ENCODE peak calls at places on chromosomes 1 and 21, in ten cellular contexts. One of them, this sample, is unnamed. For H3K36me3, the result is how much of the 10 kb centered on the place peaks cover.

GRCh38 chr1:44681905-44682900 is 7.7 kb downstream of the ARMH1 start:
- DNase-seq in HCT116: no peak
- DNase-seq in breast epithelium: no peak
- DNase-seq in cardiac muscle cell: no peak
- DNase-seq in uterus: no peak
- DNase-seq in CD8-positive, alpha-beta T cell: no peak
- DNase-seq in ovary: no peak
- DNase-seq in psoas muscle: no peak
- DNase-seq in stomach: no peak
- DNase-seq in pancreas: no peak
- DNase-seq in this sample: peak

GRCh38 chr1:208895820-208896219 is 651.6 kb upstream of the PLXNA2 start:
- DNase-seq in HCT116: no peak
- DNase-seq in breast epithelium: no peak
- DNase-seq in cardiac muscle cell: no peak
- DNase-seq in uterus: no peak
- DNase-seq in CD8-positive, alpha-beta T cell: no peak
- DNase-seq in ovary: no peak
- DNase-seq in psoas muscle: no peak
- DNase-seq in stomach: no peak
- DNase-seq in pancreas: no peak
- DNase-seq in this sample: no peak

GRCh38 chr1:56911098-56911497 is 54.7 kb downstream of the C8B start:
- DNase-seq in HCT116: no peak
- DNase-seq in breast epithelium: no peak
- DNase-seq in cardiac muscle cell: no peak
- DNase-seq in uterus: no peak
- DNase-seq in CD8-positive, alpha-beta T cell: no peak
- DNase-seq in ovary: no peak
- DNase-seq in psoas muscle: no peak
- DNase-seq in stomach: no peak
- DNase-seq in pancreas: no peak
- DNase-seq in this sample: no peak

GRCh38 chr1:46368781-46369180 is 25.3 kb upstream of the FAAH start:
- DNase-seq in HCT116: no peak
- DNase-seq in breast epithelium: no peak
- DNase-seq in cardiac muscle cell: no peak
- DNase-seq in uterus: no peak
- DNase-seq in CD8-positive, alpha-beta T cell: no peak
- DNase-seq in ovary: no peak
- DNase-seq in psoas muscle: no peak
- DNase-seq in stomach: no peak
- DNase-seq in pancreas: no peak
- DNase-seq in this sample: no peak

GRCh38 chr1:156709743-156710489 is 4.5 kb upstream of the CRABP2 start:
- DNase-seq in HCT116: no peak
- DNase-seq in breast epithelium: peak
- DNase-seq in cardiac muscle cell: peak
- DNase-seq in uterus: peak
- DNase-seq in CD8-positive, alpha-beta T cell: no peak
- DNase-seq in ovary: no peak
- DNase-seq in psoas muscle: peak
- DNase-seq in stomach: peak
- DNase-seq in pancreas: no peak
- DNase-seq in this sample: no peak

GRCh38 chr21:39612233-39613028 is at the start of gene B3GALT5:
- DNase-seq in HCT116: peak
- DNase-seq in breast epithelium: no peak
- DNase-seq in cardiac muscle cell: no peak
- DNase-seq in uterus: no peak
- DNase-seq in CD8-positive, alpha-beta T cell: no peak
- DNase-seq in ovary: peak
- DNase-seq in psoas muscle: no peak
- DNase-seq in stomach: no peak
- DNase-seq in pancreas: no peak
- DNase-seq in this sample: peak

GRCh38 chr1:111179968-111180533 is 20.4 kb downstream of the DENND2D start:
- DNase-seq in HCT116: no peak
- DNase-seq in breast epithelium: no peak
- DNase-seq in cardiac muscle cell: no peak
- DNase-seq in uterus: no peak
- DNase-seq in CD8-positive, alpha-beta T cell: no peak
- DNase-seq in ovary: no peak
- DNase-seq in psoas muscle: no peak
- DNase-seq in stomach: no peak
- DNase-seq in pancreas: no peak
- DNase-seq in this sample: no peak

GRCh38 chr1:39957299-39958020 is 2.5 kb downstream of the MFSD2A start:
- DNase-seq in HCT116: no peak
- DNase-seq in breast epithelium: peak
- DNase-seq in cardiac muscle cell: peak
- DNase-seq in uterus: no peak
- DNase-seq in CD8-positive, alpha-beta T cell: no peak
- DNase-seq in ovary: no peak
- DNase-seq in psoas muscle: no peak
- DNase-seq in stomach: no peak
- DNase-seq in pancreas: no peak
- DNase-seq in this sample: no peak

GRCh38 chr1:162822391-162823200 is 32.1 kb downstream of the HSD17B7 start:
- DNase-seq in HCT116: peak
- DNase-seq in breast epithelium: no peak
- DNase-seq in cardiac muscle cell: no peak
- DNase-seq in uterus: no peak
- DNase-seq in CD8-positive, alpha-beta T cell: no peak
- DNase-seq in ovary: peak
- DNase-seq in psoas muscle: no peak
- DNase-seq in stomach: peak
- DNase-seq in pancreas: no peak
- DNase-seq in this sample: peak

GRCh38 chr1:241408170-241408569 is 51.2 kb upstream of the RGS7 start:
- DNase-seq in HCT116: no peak
- DNase-seq in breast epithelium: no peak
- DNase-seq in cardiac muscle cell: peak
- DNase-seq in uterus: no peak
- DNase-seq in CD8-positive, alpha-beta T cell: no peak
- DNase-seq in ovary: no peak
- DNase-seq in psoas muscle: no peak
- DNase-seq in stomach: no peak
- DNase-seq in pancreas: no peak
- DNase-seq in this sample: peak

GRCh38 chr1:53627666-53628065 is 111.3 kb downstream of the GLIS1 start:
- DNase-seq in HCT116: no peak
- DNase-seq in breast epithelium: no peak
- DNase-seq in cardiac muscle cell: no peak
- DNase-seq in uterus: no peak
- DNase-seq in CD8-positive, alpha-beta T cell: peak
- DNase-seq in ovary: no peak
- DNase-seq in psoas muscle: no peak
- DNase-seq in stomach: no peak
- DNase-seq in pancreas: no peak
- DNase-seq in this sample: no peak

GRCh38 chr1:8903410-8903809 is 24.9 kb upstream of the ENO1 start:
- DNase-seq in HCT116: no peak
- DNase-seq in breast epithelium: no peak
- DNase-seq in cardiac muscle cell: no peak
- DNase-seq in uterus: no peak
- DNase-seq in CD8-positive, alpha-beta T cell: no peak
- DNase-seq in ovary: no peak
- DNase-seq in psoas muscle: no peak
- DNase-seq in stomach: no peak
- DNase-seq in pancreas: no peak
- DNase-seq in this sample: no peak

GRCh38 chr1:234780112-234780511 is 170.1 kb upstream of the IRF2BP2 start:
- DNase-seq in HCT116: no peak
- DNase-seq in breast epithelium: no peak
- DNase-seq in cardiac muscle cell: no peak
- DNase-seq in uterus: no peak
- DNase-seq in CD8-positive, alpha-beta T cell: no peak
- DNase-seq in ovary: no peak
- DNase-seq in psoas muscle: no peak
- DNase-seq in stomach: no peak
- DNase-seq in pancreas: no peak
- DNase-seq in this sample: peak

GRCh38 chr1:43582162-43582566 is 51.5 kb downstream of the PTPRF start:
- DNase-seq in HCT116: peak
- DNase-seq in breast epithelium: peak
- DNase-seq in cardiac muscle cell: peak
- DNase-seq in uterus: peak
- DNase-seq in CD8-positive, alpha-beta T cell: no peak
- DNase-seq in ovary: no peak
- DNase-seq in psoas muscle: no peak
- DNase-seq in stomach: peak
- DNase-seq in pancreas: no peak
- DNase-seq in this sample: no peak

GRCh38 chr1:231684333-231685244 is 58.0 kb downstream of the DISC1 start:
- DNase-seq in HCT116: no peak
- DNase-seq in breast epithelium: peak
- DNase-seq in cardiac muscle cell: no peak
- DNase-seq in uterus: no peak
- DNase-seq in CD8-positive, alpha-beta T cell: no peak
- DNase-seq in ovary: no peak
- DNase-seq in psoas muscle: no peak
- DNase-seq in stomach: peak
- DNase-seq in pancreas: no peak
- DNase-seq in this sample: no peak

GRCh38 chr1:115098979-115099692 is 9.8 kb upstream of the TSPAN2 start:
- DNase-seq in HCT116: no peak
- DNase-seq in breast epithelium: no peak
- DNase-seq in cardiac muscle cell: peak
- DNase-seq in uterus: peak
- DNase-seq in CD8-positive, alpha-beta T cell: peak
- DNase-seq in ovary: no peak
- DNase-seq in psoas muscle: no peak
- DNase-seq in stomach: peak
- DNase-seq in pancreas: no peak
- DNase-seq in this sample: no peak
- H3K4me3 ChIP-seq in HCT116: no peak
- H3K4me3 ChIP-seq in breast epithelium: peak
- H3K4me3 ChIP-seq in cardiac muscle cell: no peak
- H3K4me3 ChIP-seq in uterus: peak
- H3K4me3 ChIP-seq in CD8-positive, alpha-beta T cell: peak
- H3K4me3 ChIP-seq in ovary: peak
- H3K4me3 ChIP-seq in psoas muscle: peak
- H3K4me3 ChIP-seq in stomach: peak
- H3K4me3 ChIP-seq in pancreas: peak
- H3K4me3 ChIP-seq in this sample: no peak

DNA sequence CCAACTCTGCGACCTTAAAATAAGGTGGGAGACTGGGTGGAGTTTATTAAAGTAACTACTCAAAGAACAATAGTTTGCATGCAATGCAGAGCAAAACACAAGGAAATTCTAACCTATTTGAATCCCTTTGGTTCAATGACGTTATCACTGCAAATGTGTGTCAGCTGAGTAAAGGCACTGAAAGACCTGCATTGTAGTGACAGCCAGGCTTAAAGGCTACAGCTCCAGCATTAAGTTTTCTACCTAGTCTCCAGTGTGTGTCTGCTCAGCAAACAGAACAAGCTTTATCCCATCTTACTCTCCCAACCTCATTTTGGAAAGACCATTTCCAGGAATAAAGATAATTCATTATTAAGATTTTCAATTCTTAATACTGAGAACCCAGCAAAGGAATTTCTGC is 14.3 kb downstream of the PTP4A2 start:
- DNase-seq in HCT116: no peak
- DNase-seq in breast epithelium: no peak
- DNase-seq in cardiac muscle cell: no peak
- DNase-seq in uterus: no peak
- DNase-seq in CD8-positive, alpha-beta T cell: no peak
- DNase-seq in ovary: no peak
- DNase-seq in psoas muscle: no peak
- DNase-seq in stomach: no peak
- DNase-seq in pancreas: no peak
- DNase-seq in this sample: no peak
- H3K36me3 ChIP-seq in HCT116: under half
- H3K36me3 ChIP-seq in breast epithelium: under half
- H3K36me3 ChIP-seq in cardiac muscle cell: under half
- H3K36me3 ChIP-seq in uterus: under half
- H3K36me3 ChIP-seq in CD8-positive, alpha-beta T cell: under half
- H3K36me3 ChIP-seq in ovary: under half
- H3K36me3 ChIP-seq in psoas muscle: under half
- H3K36me3 ChIP-seq in stomach: under half
- H3K36me3 ChIP-seq in pancreas: under half
- H3K36me3 ChIP-seq in this sample: under half

GRCh38 chr1:244076740-244077139 is 25.7 kb downstream of the ZBTB18 start:
- DNase-seq in HCT116: no peak
- DNase-seq in breast epithelium: no peak
- DNase-seq in cardiac muscle cell: no peak
- DNase-seq in uterus: no peak
- DNase-seq in CD8-positive, alpha-beta T cell: no peak
- DNase-seq in ovary: no peak
- DNase-seq in psoas muscle: no peak
- DNase-seq in stomach: no peak
- DNase-seq in pancreas: no peak
- DNase-seq in this sample: no peak

GRCh38 chr1:244077473-244078220 is 26.6 kb downstream of the ZBTB18 start:
- DNase-seq in HCT116: no peak
- DNase-seq in breast epithelium: no peak
- DNase-seq in cardiac muscle cell: no peak
- DNase-seq in uterus: no peak
- DNase-seq in CD8-positive, alpha-beta T cell: no peak
- DNase-seq in ovary: no peak
- DNase-seq in psoas muscle: no peak
- DNase-seq in stomach: no peak
- DNase-seq in pancreas: no peak
- DNase-seq in this sample: no peak

GRCh38 chr1:244069499-244069898 is 18.4 kb downstream of the ZBTB18 start:
- DNase-seq in HCT116: no peak
- DNase-seq in breast epithelium: no peak
- DNase-seq in cardiac muscle cell: no peak
- DNase-seq in uterus: no peak
- DNase-seq in CD8-positive, alpha-beta T cell: no peak
- DNase-seq in ovary: no peak
- DNase-seq in psoas muscle: no peak
- DNase-seq in stomach: peak
- DNase-seq in pancreas: no peak
- DNase-seq in this sample: no peak

GRCh38 chr1:244075247-244075722 is 24.2 kb downstream of the ZBTB18 start:
- DNase-seq in HCT116: no peak
- DNase-seq in breast epithelium: no peak
- DNase-seq in cardiac muscle cell: no peak
- DNase-seq in uterus: no peak
- DNase-seq in CD8-positive, alpha-beta T cell: no peak
- DNase-seq in ovary: no peak
- DNase-seq in psoas muscle: no peak
- DNase-seq in stomach: peak
- DNase-seq in pancreas: no peak
- DNase-seq in this sample: peak

GRCh38 chr1:244074559-244075171 is 23.6 kb downstream of the ZBTB18 start:
- DNase-seq in HCT116: no peak
- DNase-seq in breast epithelium: no peak
- DNase-seq in cardiac muscle cell: no peak
- DNase-seq in uterus: no peak
- DNase-seq in CD8-positive, alpha-beta T cell: peak
- DNase-seq in ovary: no peak
- DNase-seq in psoas muscle: no peak
- DNase-seq in stomach: peak
- DNase-seq in pancreas: no peak
- DNase-seq in this sample: no peak
- H3K4me3 ChIP-seq in HCT116: no peak
- H3K4me3 ChIP-seq in breast epithelium: no peak
- H3K4me3 ChIP-seq in cardiac muscle cell: no peak
- H3K4me3 ChIP-seq in uterus: no peak
- H3K4me3 ChIP-seq in CD8-positive, alpha-beta T cell: peak
- H3K4me3 ChIP-seq in ovary: no peak
- H3K4me3 ChIP-seq in psoas muscle: no peak
- H3K4me3 ChIP-seq in stomach: no peak
- H3K4me3 ChIP-seq in pancreas: no peak
- H3K4me3 ChIP-seq in this sample: no peak

GRCh38 chr1:248851390-248851789 is 7.5 kb downstream of the ZNF692 start:
- DNase-seq in HCT116: no peak
- DNase-seq in breast epithelium: no peak
- DNase-seq in cardiac muscle cell: no peak
- DNase-seq in uterus: no peak
- DNase-seq in CD8-positive, alpha-beta T cell: no peak
- DNase-seq in ovary: no peak
- DNase-seq in psoas muscle: no peak
- DNase-seq in stomach: no peak
- DNase-seq in pancreas: no peak
- DNase-seq in this sample: no peak
- H3K36me3 ChIP-seq in HCT116: under half
- H3K36me3 ChIP-seq in breast epithelium: under half
- H3K36me3 ChIP-seq in cardiac muscle cell: under half
- H3K36me3 ChIP-seq in uterus: under half
- H3K36me3 ChIP-seq in CD8-positive, alpha-beta T cell: under half
- H3K36me3 ChIP-seq in ovary: under half
- H3K36me3 ChIP-seq in psoas muscle: half or more
- H3K36me3 ChIP-seq in stomach: half or more
- H3K36me3 ChIP-seq in pancreas: under half
- H3K36me3 ChIP-seq in this sample: under half